ENCODE peak calls at places on chromosomes 3 and 15, in ten cellular contexts. G is mammary epithelial cell, D is GM23248, A is astrocyte, H is trophoblast cell, T is keratinocyte, S is neural progenitor cell, V is NT2/D1, J is MM.1S, B is IMR-90. K is an unnamed sample. For H3K4me1, the result is how much of the 10 kb centered on the place peaks cover.

GRCh38 chr15:63497642-63498100 is 6.7 kb upstream of the USP3 start:
- DNase-seq in H (no peak), J (no peak), A (no peak), T (no peak), V (no peak), G (no peak), S (no peak), D (no peak), B (no peak), K (peak)

GRCh38 chr3:64575211-64575844 is 112.5 kb downstream of the ADAMTS9 start:
- DNase-seq in G (peak), D (peak), J (peak), T (no peak), A (no peak), B (peak), S (peak), H (no peak), V (peak), K (peak)

GRCh38 chr15:57380854-57381253 is 4.5 kb downstream of the CGNL1 start:
- DNase-seq in S (no peak), H (no peak), B (no peak), G (no peak), A (no peak), V (no peak), J (no peak), D (no peak), T (no peak), K (no peak)

GRCh38 chr3:112963683-112964082 is 11.2 kb downstream of the CD200R1 start:
- DNase-seq in H (no peak), A (no peak), D (no peak), J (no peak), T (no peak), V (no peak), G (no peak), S (no peak), B (no peak), K (no peak)

GRCh38 chr3:195020921-195021320 is 250.0 kb downstream of the XXYLT1 start:
- DNase-seq in B (no peak), G (no peak), J (no peak), T (no peak), S (no peak), A (no peak), H (no peak), D (no peak), V (no peak), K (no peak)

GRCh38 chr3:123084738-123085237 is 18.0 kb downstream of the PDIA5 start:
- DNase-seq in V (no peak), B (peak), G (no peak), S (no peak), A (no peak), H (no peak), T (no peak), J (no peak), D (no peak), K (no peak)

GRCh38 chr3:7915356-7915755 is 586.3 kb upstream of the LMCD1 start:
- DNase-seq in A (no peak), D (no peak), T (no peak), B (no peak), S (no peak), G (no peak), J (no peak), V (no peak), H (no peak), K (no peak)

GRCh38 chr3:178397836-178398235 is 138.4 kb upstream of the KCNMB2 start:
- DNase-seq in S (no peak), G (no peak), B (no peak), A (no peak), T (no peak), D (peak), H (no peak), V (no peak), J (no peak), K (no peak)

GRCh38 chr15:100663066-100663465 is 60.7 kb downstream of the ASB7 start:
- DNase-seq in B (no peak), S (peak), V (peak), T (no peak), G (no peak), A (no peak), J (no peak), D (peak), H (no peak), K (peak)

GRCh38 chr3:54960066-54960465 is 32.2 kb upstream of the LRTM1 start:
- DNase-seq in J (no peak), D (no peak), V (no peak), H (no peak), A (peak), B (no peak), G (no peak), S (no peak), T (no peak), K (no peak)

GRCh38 chr3:65785065-65785645 is 253.6 kb downstream of the MAGI1 start:
- DNase-seq in D (peak), G (peak), S (peak), T (peak), B (peak), V (peak), A (peak), H (no peak), J (peak), K (no peak)

GRCh38 chr3:188272481-188273372 is 118.8 kb downstream of the LPP start:
- DNase-seq in V (no peak), J (no peak), B (peak), G (peak), T (no peak), S (no peak), H (no peak), A (peak), D (peak), K (no peak)

GRCh38 chr15:62644874-62645755 is 397.4 kb upstream of the TPM1 start:
- DNase-seq in J (no peak), D (peak), V (no peak), S (no peak), B (peak), G (no peak), T (no peak), A (peak), H (peak), K (no peak)

GRCh38 chr3:195896361-195897080 is 11.8 kb downstream of the TNK2 start:
- DNase-seq in S (peak), J (no peak), A (peak), D (peak), V (no peak), T (no peak), G (no peak), H (no peak), B (peak), K (no peak)

GRCh38 chr15:100781961-100782525 is 97.6 kb upstream of the ALDH1A3 start:
- DNase-seq in H (no peak), A (no peak), G (no peak), D (no peak), V (peak), B (no peak), S (no peak), J (no peak), T (no peak), K (no peak)

GRCh38 chr3:172836390-172836997 is 86.0 kb downstream of the ECT2 start:
- DNase-seq in T (no peak), G (peak), B (peak), S (peak), H (no peak), J (peak), V (peak), D (peak), A (peak), K (peak)

GRCh38 chr3:127424766-127425504 is 137.1 kb upstream of the PRR20G start:
- DNase-seq in A (no peak), B (no peak), S (no peak), V (no peak), T (no peak), H (no peak), G (no peak), D (no peak), J (no peak), K (no peak)

GRCh38 chr15:48872632-48873031 is 5.3 kb upstream of the EID1 start:
- DNase-seq in H (no peak), V (no peak), J (no peak), B (no peak), A (no peak), D (no peak), G (no peak), S (no peak), T (no peak), K (no peak)

GRCh38 chr15:40755821-40756220 is 767 bp upstream of the RMDN3 start:
- DNase-seq in S (no peak), G (no peak), T (no peak), H (no peak), V (no peak), A (no peak), J (no peak), B (no peak), D (no peak), K (peak)

GRCh38 chr3:142263126-142263525 is 37.7 kb upstream of the GK5 start:
- DNase-seq in B (no peak), G (peak), H (no peak), J (no peak), T (no peak), D (peak), V (no peak), A (no peak), S (no peak), K (no peak)

GRCh38 chr3:33075996-33076395 is 20.9 kb downstream of the GLB1 start:
- DNase-seq in B (no peak), S (no peak), J (no peak), D (peak), V (no peak), G (no peak), H (no peak), A (peak), T (no peak), K (no peak)

GRCh38 chr3:98994128-98994762 is 92.8 kb upstream of the DCBLD2 start:
- DNase-seq in S (peak), J (no peak), B (peak), D (peak), G (peak), H (no peak), T (no peak), A (peak), V (peak), K (no peak)

GRCh38 chr3:167116120-167116922 is 263.8 kb downstream of the ZBBX start:
- DNase-seq in J (no peak), H (no peak), V (no peak), S (no peak), D (no peak), T (no peak), A (no peak), G (no peak), B (no peak), K (no peak)

GRCh38 chr3:46664971-46665762 is 28.3 kb downstream of the ALS2CL start:
- DNase-seq in S (no peak), H (peak), A (no peak), B (peak), J (no peak), T (no peak), G (no peak), D (no peak), V (no peak), K (no peak)

GRCh38 chr3:187986514-187986934 is 167.4 kb upstream of the LPP start:
- DNase-seq in B (peak), S (no peak), G (peak), T (peak), H (peak), D (peak), V (no peak), A (peak), J (no peak), K (peak)

GRCh38 chr15:70792171-70792573 is 28.8 kb upstream of the UACA start:
- DNase-seq in S (no peak), V (no peak), G (peak), D (peak), A (peak), T (no peak), J (no peak), B (peak), H (no peak), K (no peak)

GRCh38 chr3:171470714-171471227 is 10.6 kb upstream of the TNIK start:
- DNase-seq in J (no peak), G (no peak), B (no peak), H (no peak), T (no peak), V (no peak), S (no peak), A (no peak), D (no peak), K (no peak)

GRCh38 chr3:30915782-30916181 is 21.3 kb upstream of the GADL1 start:
- DNase-seq in B (no peak), S (no peak), G (no peak), D (peak), H (no peak), T (no peak), V (no peak), A (no peak), J (no peak), K (no peak)

GRCh38 chr15:78197632-78198031 is 36.7 kb downstream of the ACSBG1 start:
- DNase-seq in S (no peak), A (no peak), J (no peak), D (no peak), T (no peak), V (no peak), B (no peak), G (no peak), H (no peak), K (no peak)

GRCh38 chr15:29106551-29107290 is 162.9 kb downstream of the NSMCE3 start:
- DNase-seq in A (no peak), B (no peak), S (no peak), D (peak), V (no peak), G (no peak), J (no peak), H (no peak), T (no peak), K (no peak)

GRCh38 chr15:82530606-82531379 is 9.5 kb downstream of the RPS17 start:
- DNase-seq in G (peak), B (peak), H (peak), T (no peak), A (peak), S (peak), V (peak), J (peak), D (peak), K (peak)

GRCh38 chr15:70670680-70671079 is 92.7 kb downstream of the UACA start:
- DNase-seq in D (peak), J (no peak), B (no peak), G (no peak), A (no peak), H (no peak), V (no peak), S (no peak), T (no peak), K (no peak)

GRCh38 chr15:31552482-31553099 is 226.0 kb downstream of the KLF13 start:
- DNase-seq in A (peak), V (no peak), H (no peak), S (no peak), D (peak), T (peak), J (no peak), G (no peak), B (peak), K (no peak)

GRCh38 chr15:36903922-36904479 is 196.3 kb downstream of the MEIS2 start:
- DNase-seq in S (no peak), J (no peak), B (no peak), D (no peak), A (peak), T (peak), H (no peak), V (no peak), G (peak), K (no peak)

GRCh38 chr3:47009225-47010049 is 30.0 kb downstream of the NBEAL2 start:
- DNase-seq in S (peak), G (peak), H (peak), T (no peak), J (no peak), A (peak), V (no peak), B (peak), D (peak), K (no peak)

GRCh38 chr15:68386587-68387287 is 45.2 kb downstream of the ITGA11 start:
- DNase-seq in G (no peak), B (no peak), V (no peak), D (no peak), T (no peak), H (no peak), A (no peak), S (no peak), J (no peak), K (no peak)

GRCh38 chr3:130933801-130934345 is 40.0 kb downstream of the ATP2C1 start:
- DNase-seq in H (no peak), D (peak), V (no peak), T (no peak), A (peak), S (no peak), J (no peak), B (peak), G (peak), K (no peak)

GRCh38 chr3:151011427-151011826 is 38.9 kb upstream of the CLRN1 start:
- DNase-seq in B (peak), T (peak), A (peak), J (no peak), G (peak), S (peak), V (no peak), D (peak), H (no peak), K (no peak)

GRCh38 chr3:151014619-151015018 is 42.1 kb upstream of the CLRN1 start:
- DNase-seq in G (no peak), A (no peak), H (no peak), D (no peak), V (no peak), B (no peak), J (no peak), T (no peak), S (no peak), K (no peak)

GRCh38 chr3:151012753-151013152 is 40.2 kb upstream of the CLRN1 start:
- DNase-seq in D (no peak), G (no peak), A (no peak), V (no peak), S (peak), J (no peak), T (no peak), B (no peak), H (no peak), K (no peak)

GRCh38 chr3:151016421-151016820 is 43.9 kb upstream of the CLRN1 start:
- DNase-seq in H (no peak), A (peak), V (no peak), D (peak), J (no peak), S (no peak), T (no peak), G (peak), B (peak), K (no peak)

GRCh38 chr3:151015762-151016161 is 43.2 kb upstream of the CLRN1 start:
- DNase-seq in T (no peak), D (peak), V (no peak), G (no peak), B (no peak), A (no peak), S (no peak), J (no peak), H (no peak), K (no peak)
- H3K9ac ChIP-seq in T (no peak), D (peak), V (no peak), G (no peak), B (no peak), A (no peak), S (no peak), J (no peak), H (no peak), K (no peak)

GRCh38 chr3:124657138-124657537 is 73.1 kb upstream of the UMPS start:
- DNase-seq in A (no peak), S (no peak), J (no peak), V (no peak), H (no peak), T (no peak), D (no peak), B (no peak), G (no peak), K (no peak)

GRCh38 chr3:124654470-124654845 is 75.8 kb upstream of the UMPS start:
- DNase-seq in J (no peak), A (no peak), T (no peak), B (no peak), G (no peak), H (no peak), D (no peak), V (no peak), S (no peak), K (no peak)

GRCh38 chr3:124653788-124654469 is 76.3 kb upstream of the UMPS start:
- DNase-seq in H (no peak), J (no peak), T (no peak), V (no peak), D (no peak), G (no peak), A (no peak), B (no peak), S (no peak), K (no peak)

GRCh38 chr3:124658270-124658669 is 72.0 kb upstream of the UMPS start:
- DNase-seq in S (no peak), V (no peak), D (no peak), J (no peak), A (no peak), G (no peak), H (no peak), T (no peak), B (no peak), K (no peak)

DNA sequence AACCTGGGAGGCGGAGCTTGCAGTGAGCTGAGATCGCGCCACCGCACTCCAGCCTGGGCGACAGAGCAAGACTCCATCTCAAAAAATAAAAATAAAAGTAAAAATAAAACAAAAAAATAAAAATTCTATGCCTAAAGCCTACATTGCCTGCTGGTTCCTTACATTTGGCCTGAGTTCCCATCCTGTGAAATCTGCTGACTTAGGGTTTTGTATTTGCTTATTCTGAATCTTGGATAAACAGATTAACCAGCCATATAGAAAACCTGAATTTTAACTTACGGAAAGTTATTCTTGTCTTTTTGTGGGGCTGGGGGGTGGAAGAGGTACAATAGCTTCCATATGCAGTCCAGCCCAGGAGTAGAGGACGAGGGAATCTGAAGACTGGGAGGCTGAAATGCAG is 73.7 kb upstream of the UMPS start:
- DNase-seq in D (no peak), J (no peak), V (no peak), T (no peak), A (no peak), G (no peak), H (no peak), S (no peak), B (no peak), K (no peak)
- H3K4me1 ChIP-seq in D (under half), J (under half), V (under half), T (under half), A (under half), G (under half), H (under half), S (under half), B (under half), K (under half)

GRCh38 chr3:192931825-192932224 is 14.2 kb upstream of the MB21D2 start:
- DNase-seq in H (no peak), B (no peak), J (no peak), T (no peak), S (no peak), V (no peak), D (no peak), G (no peak), A (no peak), K (no peak)
- H3K9ac ChIP-seq in H (no peak), B (no peak), J (no peak), T (no peak), S (no peak), V (no peak), D (no peak), G (no peak), A (no peak), K (no peak)

DNA sequence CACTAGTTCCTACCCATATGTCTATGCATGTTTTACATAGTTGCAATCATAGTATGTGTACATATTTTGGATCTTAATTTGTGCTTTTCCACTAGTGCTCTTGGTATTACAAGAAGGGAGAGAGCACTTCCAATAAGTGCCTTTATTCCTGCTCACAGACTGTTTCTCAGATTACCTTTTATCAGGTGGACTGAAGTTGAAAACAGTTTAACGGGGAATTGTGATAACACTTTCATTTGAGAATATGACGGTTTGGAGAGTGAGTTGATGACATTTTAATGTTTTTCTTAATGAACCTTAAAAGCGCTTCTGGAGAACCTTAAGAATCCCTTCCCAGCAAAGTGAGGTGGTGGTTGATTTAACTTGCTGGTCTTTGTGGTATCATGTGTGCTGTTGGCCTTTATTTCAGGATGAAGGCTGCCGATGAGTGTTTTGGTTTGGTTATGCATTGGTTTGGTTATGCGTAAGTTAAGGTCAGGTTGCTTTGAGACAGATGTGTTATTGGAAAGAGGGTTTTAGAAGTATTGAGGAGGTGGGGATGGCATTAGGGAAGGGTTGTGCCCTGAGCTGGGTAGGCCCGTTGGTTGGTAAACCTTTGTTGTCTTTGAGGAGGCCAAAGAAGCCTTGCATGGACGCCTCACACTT is 2.8 kb downstream of the EDEM1 start:
- DNase-seq in S (no peak), J (no peak), G (no peak), V (no peak), B (no peak), H (no peak), T (no peak), A (no peak), D (no peak), K (peak)
- H3K4me1 ChIP-seq in S (under half), J (under half), G (under half), V (under half), B (under half), H (under half), T (half or more), A (under half), D (under half), K (half or more)

DNA sequence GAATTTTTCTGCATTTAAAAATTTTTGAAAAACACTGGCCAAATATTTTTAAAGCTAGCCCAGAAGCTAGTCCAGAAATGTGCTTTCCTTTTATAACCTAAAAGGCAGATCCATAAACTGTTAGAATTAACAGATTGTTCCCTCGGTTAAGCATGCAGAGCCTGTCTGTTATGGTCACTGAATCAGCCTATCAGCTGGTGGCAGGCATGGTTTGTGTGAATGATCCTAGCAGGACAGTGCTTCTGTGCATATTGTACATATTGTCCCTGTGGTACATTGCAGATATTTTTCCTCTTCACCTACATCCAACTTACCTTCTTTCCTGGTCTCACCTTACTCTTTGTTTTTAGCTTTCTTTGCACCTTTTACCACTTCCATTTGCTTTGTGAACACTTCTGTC is 53.3 kb downstream of the RARB start:
- DNase-seq in V (no peak), D (no peak), T (no peak), G (no peak), B (no peak), A (no peak), J (no peak), H (no peak), S (no peak), K (no peak)
- H3K9ac ChIP-seq in V (no peak), D (no peak), T (no peak), G (no peak), B (no peak), A (no peak), J (no peak), H (no peak), S (no peak), K (no peak)